ENCODE peak calls at places on chromosomes 7 and 10, in six cellular contexts. F, L, H, Q, N and W are unnamed samples. For H3K9me3, the result is how much of the 10 kb centered on the place peaks cover.

GRCh38 chr10:75957721-75958120 is 526.3 kb downstream of the LRMDA start:
- ATAC-seq in F (no peak), L (no peak), H (no peak), Q (no peak), N (no peak), W (no peak)

GRCh38 chr7:127536426-127537152 is 48.8 kb downstream of the GCC1 start:
- ATAC-seq in F (peak), L (no peak), H (no peak), Q (no peak), N (no peak), W (no peak)

GRCh38 chr7:51029131-51029530 is 246.4 kb upstream of the GRB10 start:
- ATAC-seq in F (no peak), L (no peak), H (no peak), Q (no peak), N (no peak), W (no peak)

GRCh38 chr10:105017116-105017515 is 376.0 kb downstream of the SORCS3 start:
- ATAC-seq in F (no peak), L (no peak), H (no peak), Q (no peak), N (no peak), W (no peak)

GRCh38 chr7:44824894-44825526 is 22.9 kb downstream of the H2AZ2 start:
- ATAC-seq in F (peak), L (peak), H (no peak), Q (peak), N (peak), W (no peak)

GRCh38 chr10:4685904-4686643 is 139.9 kb upstream of the AKR1E2 start:
- ATAC-seq in F (no peak), L (peak), H (peak), Q (no peak), N (no peak), W (no peak)

GRCh38 chr10:29838529-29838928 is 203.8 kb upstream of the SVIL start:
- ATAC-seq in F (no peak), L (no peak), H (no peak), Q (no peak), N (no peak), W (peak)

GRCh38 chr7:3260425-3260762 is 40.7 kb upstream of the SDK1 start:
- ATAC-seq in F (no peak), L (peak), H (no peak), Q (no peak), N (peak), W (peak)

GRCh38 chr7:128673571-128673970 is 1.5 kb downstream of the GARIN1A start:
- ATAC-seq in F (no peak), L (peak), H (no peak), Q (no peak), N (no peak), W (no peak)

GRCh38 chr10:91930939-91931338 is 7.4 kb downstream of the BTAF1 start:
- ATAC-seq in F (no peak), L (no peak), H (no peak), Q (no peak), N (no peak), W (no peak)

DNA sequence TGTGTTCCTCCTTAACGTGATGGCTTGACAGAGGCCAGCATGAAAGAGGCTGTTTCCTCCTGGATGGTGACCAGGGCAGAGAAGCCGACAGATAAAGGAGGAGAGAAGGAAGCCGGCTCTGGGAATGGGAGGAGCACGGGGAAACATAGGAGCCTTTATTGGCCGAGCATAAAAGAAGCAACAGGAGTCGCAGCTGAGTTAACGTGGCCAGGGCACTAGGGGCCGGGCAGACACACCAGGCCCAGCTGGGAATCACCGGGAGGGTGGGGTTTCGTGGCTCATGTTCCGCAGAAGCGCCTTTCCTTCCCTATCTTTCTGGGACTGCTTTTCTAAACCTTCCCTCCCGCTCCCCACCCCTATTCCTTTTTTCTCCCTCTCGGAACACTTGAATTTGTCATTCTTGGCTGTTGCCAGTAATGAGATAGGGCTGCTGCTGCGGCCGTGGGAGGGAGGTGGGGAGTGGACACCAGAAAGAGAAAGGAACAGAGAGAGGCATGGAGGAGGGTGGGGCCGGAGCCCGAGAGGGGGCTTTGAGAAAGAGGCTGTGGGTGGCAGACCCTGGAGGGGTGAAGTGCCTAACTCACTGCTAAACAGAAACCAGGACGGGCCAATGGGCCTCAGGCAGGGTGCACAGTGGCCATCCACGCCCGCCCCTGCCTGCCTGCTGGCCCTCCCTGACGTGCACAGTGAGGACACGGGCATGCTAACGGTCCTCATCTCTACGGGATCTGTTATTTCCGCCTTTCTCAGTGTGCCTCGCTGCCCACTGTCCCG is 65.2 kb downstream of the COL13A1 start:
- ATAC-seq in F (peak), L (peak), H (peak), Q (no peak), N (peak), W (peak)
- H3K4me3 ChIP-seq in F (no peak), L (no peak), H (no peak), Q (no peak), N (peak), W (peak)

GRCh38 chr7:137579913-137580640 is 236.5 kb upstream of the PTN start:
- ATAC-seq in F (no peak), L (no peak), H (no peak), Q (no peak), N (no peak), W (no peak)
- TF ChIP-seq POLR2AphosphoS5 in F (no peak), L (no peak), H (no peak), Q (no peak), N (no peak), W (no peak)

DNA sequence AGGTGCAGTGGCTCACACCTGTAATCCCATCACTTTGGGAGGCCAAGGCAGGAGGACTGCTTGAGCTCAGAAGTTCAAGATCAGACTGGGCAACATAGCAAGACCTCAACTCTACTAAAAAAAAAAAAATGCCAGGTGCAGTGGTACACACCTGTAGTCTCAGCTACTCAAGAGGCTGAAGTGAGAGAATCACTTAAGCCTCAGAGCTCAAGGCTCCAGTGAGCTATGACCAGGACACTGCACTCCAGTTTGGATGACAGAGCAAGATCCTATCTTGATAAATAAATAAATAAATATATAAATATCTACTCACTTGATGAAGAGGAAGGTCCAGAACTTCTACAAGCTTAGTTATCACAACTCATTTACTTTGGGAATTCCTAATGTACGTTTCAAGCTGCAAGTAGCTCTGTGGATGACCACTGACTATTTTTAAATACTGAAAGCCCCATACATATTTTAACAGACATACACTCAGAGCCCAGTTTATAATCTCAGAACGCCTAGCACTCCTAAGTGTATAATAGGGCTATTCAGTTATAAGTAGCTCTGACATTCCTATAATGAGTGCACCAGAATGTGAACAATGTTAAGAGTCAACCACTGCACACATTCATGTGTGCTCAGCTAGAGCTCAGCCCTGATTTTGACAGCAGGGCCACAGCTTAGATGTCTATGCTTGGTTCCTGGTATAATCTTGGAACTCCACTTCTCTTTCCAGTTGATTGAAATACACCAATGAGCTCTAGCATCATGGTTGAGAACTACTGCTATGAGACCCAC is 119.1 kb downstream of the CUBN start:
- ATAC-seq in F (no peak), L (no peak), H (no peak), Q (no peak), N (no peak), W (no peak)
- H3K9me3 ChIP-seq in F (under half), L (under half), H (under half), Q (under half), N (under half), W (under half)

GRCh38 chr7:73769481-73770001 is 529 bp downstream of the CLDN3 start:
- ATAC-seq in F (no peak), L (no peak), H (no peak), Q (no peak), N (peak), W (no peak)
- H3K4me3 ChIP-seq in F (no peak), L (peak), H (peak), Q (no peak), N (peak), W (no peak)

GRCh38 chr10:95447733-95448132 is 113.4 kb downstream of the SORBS1 start:
- ATAC-seq in F (no peak), L (no peak), H (no peak), Q (no peak), N (no peak), W (no peak)

GRCh38 chr10:95444792-95445191 is 116.4 kb downstream of the SORBS1 start:
- ATAC-seq in F (no peak), L (no peak), H (peak), Q (no peak), N (no peak), W (no peak)

GRCh38 chr10:95445223-95445836 is 115.8 kb downstream of the SORBS1 start:
- ATAC-seq in F (peak), L (peak), H (peak), Q (no peak), N (peak), W (peak)

GRCh38 chr10:95443636-95444035 is 117.5 kb downstream of the SORBS1 start:
- ATAC-seq in F (peak), L (no peak), H (no peak), Q (no peak), N (no peak), W (no peak)

GRCh38 chr10:95445837-95446347 is 115.3 kb downstream of the SORBS1 start:
- ATAC-seq in F (peak), L (peak), H (peak), Q (peak), N (peak), W (peak)
- TF ChIP-seq POLR2AphosphoS5 in F (no peak), L (no peak), H (no peak), Q (no peak), N (peak), W (peak)

GRCh38 chr7:1457059-1457948 is 2.0 kb downstream of the MICALL2 start:
- ATAC-seq in F (peak), L (no peak), H (no peak), Q (no peak), N (no peak), W (no peak)
- H3K9me3 ChIP-seq in F (under half), L (under half), H (under half), Q (under half), N (under half), W (under half)